ENCODE peak calls at places on chromosome 2, in seven cellular contexts. I, T, X, N, Y, L and J are unnamed samples. For H3K9me2 and H3K9me3, the result is how much of the 10 kb centered on the place peaks cover.

GRCh38 chr2:108570416-108570815 is 36.1 kb downstream of the LIMS1 start:
- DNase-seq in I (no peak), T (peak), X (no peak), N (no peak), Y (peak), L (no peak), J (no peak)

GRCh38 chr2:177322801-177323261 is 58.3 kb upstream of the NFE2L2 start:
- DNase-seq in I (no peak), T (no peak), X (no peak), N (no peak), Y (no peak), L (no peak), J (no peak)

GRCh38 chr2:208552943-208553342 is 146.4 kb downstream of the PTH2R start:
- DNase-seq in I (no peak), T (no peak), X (no peak), N (no peak), Y (no peak), L (no peak), J (no peak)

GRCh38 chr2:135121016-135121657 is 69.0 kb downstream of the RAB3GAP1 start:
- DNase-seq in I (no peak), T (no peak), X (no peak), N (no peak), Y (no peak), L (no peak), J (no peak)

GRCh38 chr2:233865838-233866237 is 2.3 kb downstream of the MSL3B start:
- DNase-seq in I (peak), T (peak), X (no peak), N (peak), Y (no peak), L (no peak), J (no peak)

GRCh38 chr2:134273240-134273983 is 19.5 kb downstream of the MGAT5 start:
- DNase-seq in I (no peak), T (no peak), X (no peak), N (no peak), Y (no peak), L (no peak), J (no peak)

GRCh38 chr2:161418715-161419337 is 2.7 kb downstream of the TBR1 start:
- DNase-seq in I (peak), T (no peak), X (no peak), N (no peak), Y (peak), L (no peak), J (no peak)

GRCh38 chr2:144942516-144943256 is 422.8 kb upstream of the ZEB2 start:
- DNase-seq in I (no peak), T (peak), X (no peak), N (no peak), Y (peak), L (no peak), J (peak)

GRCh38 chr2:23384551-23385349 is at the start of gene KLHL29:
- DNase-seq in I (peak), T (peak), X (no peak), N (peak), Y (peak), L (peak), J (peak)

GRCh38 chr2:85775406-85776381 is 21.9 kb downstream of the ATOH8 start:
- DNase-seq in I (no peak), T (no peak), X (no peak), N (no peak), Y (no peak), L (no peak), J (no peak)

GRCh38 chr2:239523147-239523943 is 122.5 kb upstream of the HDAC4 start:
- DNase-seq in I (no peak), T (no peak), X (no peak), N (no peak), Y (no peak), L (no peak), J (no peak)

GRCh38 chr2:63849381-63850203 is 7.9 kb downstream of the UGP2 start:
- DNase-seq in I (no peak), T (no peak), X (no peak), N (no peak), Y (no peak), L (no peak), J (no peak)

GRCh38 chr2:67476808-67477790 is 80.0 kb downstream of the ETAA1 start:
- DNase-seq in I (peak), T (peak), X (peak), N (peak), Y (peak), L (peak), J (no peak)

GRCh38 chr2:120660056-120660694 is 75.5 kb upstream of the GLI2 start:
- DNase-seq in I (no peak), T (no peak), X (no peak), N (no peak), Y (no peak), L (no peak), J (no peak)

GRCh38 chr2:150570712-150571111 is 83.2 kb upstream of the RND3 start:
- DNase-seq in I (no peak), T (peak), X (no peak), N (no peak), Y (no peak), L (no peak), J (no peak)

GRCh38 chr2:52428224-52428623 is 1339.4 kb upstream of the CHAC2 start:
- DNase-seq in I (no peak), T (no peak), X (no peak), N (no peak), Y (no peak), L (no peak), J (no peak)

GRCh38 chr2:133888107-133888506 is 319.8 kb upstream of the NCKAP5 start:
- DNase-seq in I (no peak), T (no peak), X (no peak), N (no peak), Y (no peak), L (no peak), J (no peak)

GRCh38 chr2:144237845-144238637 is 281.9 kb downstream of the ZEB2 start:
- DNase-seq in I (no peak), T (no peak), X (no peak), N (peak), Y (no peak), L (no peak), J (no peak)

GRCh38 chr2:17791121-17791902 is 24.9 kb upstream of the MSGN1 start:
- DNase-seq in I (no peak), T (no peak), X (no peak), N (no peak), Y (peak), L (no peak), J (no peak)

GRCh38 chr2:38131665-38132064 is 55.7 kb upstream of the CYP1B1 start:
- DNase-seq in I (no peak), T (no peak), X (no peak), N (no peak), Y (no peak), L (no peak), J (no peak)

GRCh38 chr2:230684222-230685164 is 28.1 kb upstream of the CAB39 start:
- DNase-seq in I (no peak), T (peak), X (peak), N (no peak), Y (peak), L (no peak), J (peak)

GRCh38 chr2:101418704-101419663 is 31.7 kb upstream of the CREG2 start:
- DNase-seq in I (peak), T (peak), X (peak), N (peak), Y (peak), L (peak), J (peak)

GRCh38 chr2:20578266-20578894 is 72.5 kb downstream of the HS1BP3 start:
- DNase-seq in I (no peak), T (no peak), X (no peak), N (no peak), Y (no peak), L (no peak), J (no peak)

GRCh38 chr2:50181212-50181611 is 850.7 kb downstream of the NRXN1 start:
- DNase-seq in I (no peak), T (no peak), X (no peak), N (no peak), Y (peak), L (no peak), J (no peak)

GRCh38 chr2:130882111-130882510 is 45.4 kb downstream of the ARHGEF4 start:
- DNase-seq in I (no peak), T (peak), X (no peak), N (no peak), Y (no peak), L (no peak), J (no peak)

DNA sequence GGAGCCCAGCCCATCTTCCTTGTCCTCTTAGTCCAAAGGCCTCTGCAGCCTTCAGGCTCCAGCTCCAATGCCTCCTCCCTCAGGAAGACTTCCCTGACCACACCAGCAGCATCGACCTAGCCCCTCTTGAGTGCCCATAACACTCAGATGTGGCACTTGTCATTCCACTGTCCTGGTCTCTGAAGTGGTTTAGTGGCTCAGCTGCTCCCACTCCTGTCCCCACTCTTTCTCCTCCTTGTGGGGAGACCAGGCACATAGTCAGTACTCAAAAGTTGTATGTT is 97.4 kb downstream of the STPG4 start:
- DNase-seq in I (no peak), T (no peak), X (no peak), N (no peak), Y (no peak), L (no peak), J (no peak)
- H3K9me2 ChIP-seq in I (under half), T (under half), X (under half), N (under half), Y (under half), L (under half), J (under half)

GRCh38 chr2:205708231-205708631 is 25.9 kb downstream of the NRP2 start:
- DNase-seq in I (no peak), T (no peak), X (no peak), N (no peak), Y (no peak), L (no peak), J (no peak)
- H3K9me3 ChIP-seq in I (under half), T (under half), X (under half), N (under half), Y (under half), L (under half), J (under half)

GRCh38 chr2:7984693-7985353 is 697.0 kb upstream of the ID2 start:
- DNase-seq in I (no peak), T (no peak), X (no peak), N (no peak), Y (no peak), L (no peak), J (no peak)

GRCh38 chr2:7986431-7986830 is 695.4 kb upstream of the ID2 start:
- DNase-seq in I (no peak), T (no peak), X (no peak), N (no peak), Y (no peak), L (no peak), J (no peak)

GRCh38 chr2:7987992-7988391 is 693.9 kb upstream of the ID2 start:
- DNase-seq in I (no peak), T (no peak), X (no peak), N (no peak), Y (no peak), L (no peak), J (no peak)

GRCh38 chr2:7989823-7990222 is 692.0 kb upstream of the ID2 start:
- DNase-seq in I (no peak), T (no peak), X (no peak), N (no peak), Y (no peak), L (no peak), J (no peak)

DNA sequence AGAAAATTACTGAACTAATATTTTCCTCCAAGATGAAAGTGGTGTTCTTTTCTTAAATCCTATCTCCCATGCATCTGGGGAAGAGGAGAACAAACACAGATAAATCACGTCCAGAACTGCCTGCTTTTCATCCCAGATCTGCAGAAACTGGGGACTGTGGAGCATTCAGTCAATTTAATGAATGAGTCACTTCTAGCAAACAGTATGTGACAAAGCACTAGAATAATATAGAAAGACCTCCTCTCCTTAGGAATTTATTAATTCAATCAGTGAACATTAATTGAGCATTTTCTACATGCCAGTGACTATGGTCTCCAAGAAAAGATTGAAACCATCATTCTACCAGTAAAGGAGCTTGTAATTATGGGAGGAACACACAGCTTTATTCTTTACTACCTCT is 693.4 kb upstream of the ID2 start:
- DNase-seq in I (no peak), T (peak), X (no peak), N (no peak), Y (no peak), L (no peak), J (no peak)
- H3K9me2 ChIP-seq in I (under half), T (under half), X (under half), N (under half), Y (under half), L (under half), J (under half)

DNA sequence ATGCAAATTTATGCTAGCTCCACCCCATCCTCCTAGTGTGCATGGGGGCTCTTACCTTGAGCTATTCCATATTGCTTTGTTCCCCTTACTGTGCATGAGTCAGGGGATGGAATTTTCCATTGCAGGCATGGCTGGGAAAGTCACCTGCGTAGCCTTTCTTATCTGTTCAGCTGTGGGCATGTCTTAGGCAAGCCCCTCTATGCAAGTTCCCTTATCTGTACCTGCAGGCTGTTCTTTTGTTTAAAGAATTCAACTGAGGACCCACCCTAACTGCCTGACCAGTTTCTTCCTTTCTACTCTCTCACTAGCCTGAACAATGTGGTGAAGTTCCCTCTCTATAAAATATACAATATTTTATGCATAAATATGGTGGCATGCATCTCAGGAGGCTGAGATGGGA is 54.2 kb upstream of the CDCA7 start:
- DNase-seq in I (no peak), T (no peak), X (no peak), N (no peak), Y (peak), L (no peak), J (peak)
- H3K9me3 ChIP-seq in I (under half), T (under half), X (under half), N (under half), Y (under half), L (under half), J (under half)

DNA sequence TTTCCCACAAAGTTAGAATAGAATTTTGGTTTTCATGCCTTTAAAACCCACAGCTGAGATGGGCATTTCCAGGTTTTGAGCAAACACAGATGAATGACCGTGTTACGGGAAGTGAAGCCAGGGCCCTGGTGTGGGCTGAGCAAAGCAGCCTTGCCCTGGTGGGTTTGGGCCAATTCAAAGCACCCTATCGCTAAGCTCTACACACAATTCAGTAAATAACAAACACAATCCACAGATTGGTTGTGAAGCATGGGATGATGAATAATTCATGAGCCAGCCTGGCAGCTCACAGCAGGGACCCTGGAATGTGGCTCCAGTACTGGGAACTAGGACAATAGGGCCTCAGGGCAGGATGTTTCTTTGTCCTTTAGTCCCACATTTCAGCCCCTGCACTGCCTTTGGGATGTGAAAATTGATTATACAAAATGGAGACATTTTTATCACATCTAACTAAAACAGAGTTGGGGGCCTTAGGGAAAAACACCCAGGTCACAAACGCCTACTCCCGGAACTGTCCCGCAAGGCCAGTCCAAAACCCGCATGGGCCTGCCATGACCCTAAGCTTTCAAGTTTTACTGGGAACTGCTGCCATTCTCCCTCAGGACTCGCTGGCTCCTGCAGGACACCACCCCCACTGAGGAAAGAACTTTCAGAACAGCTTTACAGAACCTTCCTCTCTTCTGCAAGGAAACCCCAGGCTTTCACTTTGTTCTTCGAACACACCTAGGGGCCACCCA is 320.2 kb upstream of the HS6ST1 start:
- DNase-seq in I (peak), T (no peak), X (no peak), N (no peak), Y (no peak), L (no peak), J (no peak)
- H3K9me2 ChIP-seq in I (under half), T (under half), X (under half), N (under half), Y (under half), L (under half), J (under half)

GRCh38 chr2:127796389-127796788 is 14.6 kb downstream of the WDR33 start:
- DNase-seq in I (no peak), T (no peak), X (no peak), N (no peak), Y (no peak), L (no peak), J (no peak)
- H3K9me3 ChIP-seq in I (under half), T (under half), X (under half), N (under half), Y (under half), L (under half), J (under half)